ENCODE peak calls at places on chromosomes 13 and 19, in four cellular contexts. H, X, I and P are unnamed samples.

GRCh38 chr13:29758591-29759114 is 91.8 kb downstream of the UBL3 start:
- DNase-seq in H (no peak), X (peak; percentile 33), I (peak; percentile 17), P (peak; percentile 70)

GRCh38 chr13:53782400-53783030 is 753.9 kb downstream of the OLFM4 start:
- DNase-seq in H (peak; percentile 1), X (no peak), I (peak; percentile 85), P (peak; percentile 85)

GRCh38 chr19:50657672-50658437 is 8.6 kb downstream of the C19orf81 start:
- DNase-seq in H (peak; percentile 97), X (peak; percentile 83), I (peak; percentile 96), P (peak; percentile 99)

GRCh38 chr19:2476451-2477140 is 669 bp downstream of the GADD45B start:
- DNase-seq in H (no peak), X (peak; percentile 64), I (no peak), P (peak; percentile 30)

GRCh38 chr13:79679334-79679733 is 198.4 kb downstream of the NDFIP2 start:
- DNase-seq in H (peak; percentile 3), X (peak; percentile 67), I (peak; percentile 46), P (peak; percentile 77)

GRCh38 chr13:78586706-78587105 is 16.6 kb downstream of the POU4F1 start:
- DNase-seq in H (no peak), X (no peak), I (no peak), P (no peak)

GRCh38 chr19:18852634-18853033 is 20.9 kb downstream of the UPF1 start:
- DNase-seq in H (no peak), X (peak; percentile 16), I (no peak), P (no peak)

GRCh38 chr13:112251930-112252585 is 124.1 kb upstream of the SPACA7 start:
- DNase-seq in H (no peak), X (no peak), I (no peak), P (no peak)

GRCh38 chr19:2308114-2308556 is at the start of gene LINGO3:
- DNase-seq in H (no peak), X (no peak), I (no peak), P (no peak)

GRCh38 chr13:28685892-28686291 is 27.0 kb downstream of the POMP start:
- DNase-seq in H (no peak), X (no peak), I (no peak), P (no peak)

GRCh38 chr13:113750554-113751399 is 8.2 kb upstream of the TMEM255B start:
- DNase-seq in H (no peak), X (no peak), I (no peak), P (no peak)

GRCh38 chr13:110702591-110703526 is 3.1 kb downstream of the CARS2 start:
- DNase-seq in H (no peak), X (no peak), I (no peak), P (no peak)

GRCh38 chr13:113724780-113725315 is 34.2 kb upstream of the TMEM255B start:
- DNase-seq in H (peak; percentile 49), X (peak; percentile 86), I (peak; percentile 81), P (peak; percentile 61)

GRCh38 chr19:55683449-55684261 is 8.6 kb downstream of the EPN1 start:
- DNase-seq in H (no peak), X (no peak), I (no peak), P (no peak)

GRCh38 chr13:46721054-46721453 is 75.9 kb downstream of the ESD start:
- DNase-seq in H (peak; percentile 6), X (peak; percentile 36), I (peak; percentile 20), P (peak; percentile 66)

GRCh38 chr19:14758816-14759215 is 19.5 kb downstream of the ADGRE2 start:
- DNase-seq in H (no peak), X (no peak), I (no peak), P (no peak)

GRCh38 chr19:16825312-16826168 is 3.7 kb upstream of the SIN3B start:
- DNase-seq in H (no peak), X (peak; percentile 61), I (no peak), P (peak; percentile 44)

GRCh38 chr13:44293908-44294735 is 79.5 kb upstream of the SERP2 start:
- DNase-seq in H (no peak), X (no peak), I (no peak), P (no peak)

GRCh38 chr13:29548722-29549446 is 46.6 kb downstream of the SLC7A1 start:
- DNase-seq in H (no peak), X (no peak), I (no peak), P (no peak)